ENCODE peak calls at places on chromosome 6, in seven cellular contexts. One of them, this sample, is unnamed.

GRCh38 chr6:35080016-35080680 is 61.0 kb downstream of the TCP11 start:
- DNase-seq in cerebellum: no peak
- DNase-seq in hippocampal formation: no peak
- DNase-seq in esophagus squamous epithelium: no peak
- DNase-seq in endothelial cell: no peak
- DNase-seq in DMS153: no peak
- DNase-seq in AG09309: no peak
- DNase-seq in this sample: peak; percentile 69

GRCh38 chr6:120826253-120826652 is 508.0 kb downstream of the TBC1D32 start:
- DNase-seq in DMS153: no peak
- DNase-seq in hippocampal formation: no peak
- DNase-seq in cerebellum: no peak
- DNase-seq in AG09309: no peak
- DNase-seq in esophagus squamous epithelium: no peak
- DNase-seq in endothelial cell: peak; percentile 69
- DNase-seq in this sample: no peak

GRCh38 chr6:90297124-90297865 is 652 bp upstream of the BACH2 start:
- DNase-seq in esophagus squamous epithelium: no peak
- DNase-seq in DMS153: no peak
- DNase-seq in cerebellum: no peak
- DNase-seq in endothelial cell: no peak
- DNase-seq in AG09309: no peak
- DNase-seq in hippocampal formation: no peak
- DNase-seq in this sample: no peak

GRCh38 chr6:45477785-45478184 is 100.1 kb upstream of the SUPT3H start:
- DNase-seq in AG09309: no peak
- DNase-seq in DMS153: no peak
- DNase-seq in hippocampal formation: no peak
- DNase-seq in esophagus squamous epithelium: no peak
- DNase-seq in cerebellum: no peak
- DNase-seq in endothelial cell: no peak
- DNase-seq in this sample: no peak

GRCh38 chr6:3868544-3868943 is 19.4 kb downstream of the FAM50B start:
- DNase-seq in DMS153: no peak
- DNase-seq in endothelial cell: no peak
- DNase-seq in hippocampal formation: no peak
- DNase-seq in cerebellum: no peak
- DNase-seq in AG09309: peak; percentile 52
- DNase-seq in esophagus squamous epithelium: no peak
- DNase-seq in this sample: no peak

GRCh38 chr6:112202639-112203341 is 51.6 kb downstream of the LAMA4 start:
- DNase-seq in DMS153: no peak
- DNase-seq in AG09309: no peak
- DNase-seq in cerebellum: no peak
- DNase-seq in esophagus squamous epithelium: no peak
- DNase-seq in hippocampal formation: no peak
- DNase-seq in endothelial cell: no peak
- DNase-seq in this sample: no peak

GRCh38 chr6:111105578-111105977 is 18.3 kb downstream of the SLC16A10 start:
- DNase-seq in hippocampal formation: no peak
- DNase-seq in endothelial cell: no peak
- DNase-seq in DMS153: peak; percentile 86
- DNase-seq in AG09309: no peak
- DNase-seq in esophagus squamous epithelium: no peak
- DNase-seq in cerebellum: peak; percentile 28
- DNase-seq in this sample: no peak

GRCh38 chr6:84052204-84052882 is 18.8 kb downstream of the MRAP2 start:
- DNase-seq in DMS153: peak; percentile 94
- DNase-seq in AG09309: peak; percentile 21
- DNase-seq in esophagus squamous epithelium: no peak
- DNase-seq in cerebellum: peak; percentile 78
- DNase-seq in endothelial cell: peak; percentile 28
- DNase-seq in hippocampal formation: peak; percentile 19
- DNase-seq in this sample: no peak

GRCh38 chr6:63598251-63599036 is 26.2 kb downstream of the LOC128125822 start:
- DNase-seq in cerebellum: peak; percentile 65
- DNase-seq in AG09309: no peak
- DNase-seq in DMS153: peak; percentile 73
- DNase-seq in endothelial cell: peak; percentile 65
- DNase-seq in hippocampal formation: peak; percentile 62
- DNase-seq in esophagus squamous epithelium: peak; percentile 13
- DNase-seq in this sample: no peak

GRCh38 chr6:48701572-48701971 is 590.6 kb upstream of the PTCHD4 start:
- DNase-seq in hippocampal formation: no peak
- DNase-seq in DMS153: no peak
- DNase-seq in AG09309: no peak
- DNase-seq in endothelial cell: no peak
- DNase-seq in esophagus squamous epithelium: no peak
- DNase-seq in cerebellum: no peak
- DNase-seq in this sample: no peak

This sample was measured in mesenteric fat pad.